ENCODE peak calls at places on chromosome 22, in ten cellular contexts. Z, Y, R, E, C, X, K, H, W and L are unnamed samples.

GRCh38 chr22:35589071-35589735 is 27.9 kb downstream of the MB start:
- DNase-seq in C (no peak), H (no peak), W (peak; percentile 57), K (no peak), X (no peak), E (no peak), R (no peak), Z (peak; percentile 80), Y (peak; percentile 22), L (no peak)

GRCh38 chr22:44975444-44976262 is 34.2 kb downstream of the PHF21B start:
- DNase-seq in E (peak; percentile 76), X (peak; percentile 98), Y (peak; percentile 77), R (peak; percentile 87), C (peak; percentile 97), Z (peak; percentile 70), W (peak; percentile 71), K (peak; percentile 91), H (peak; percentile 81), L (no peak)

GRCh38 chr22:43561421-43562178 is 149.8 kb downstream of the MPPED1 start:
- DNase-seq in Z (no peak), W (no peak), Y (no peak), K (no peak), E (no peak), C (no peak), H (no peak), R (no peak), X (no peak), L (no peak)

GRCh38 chr22:49929553-49929979 is 11.1 kb downstream of the CRELD2 start:
- DNase-seq in Y (peak; percentile 78), E (peak; percentile 81), W (no peak), X (peak; percentile 94), Z (peak; percentile 80), C (peak; percentile 81), H (peak; percentile 97), K (peak; percentile 77), R (no peak), L (no peak)

GRCh38 chr22:25782831-25783230 is 40.8 kb downstream of the MYO18B start:
- DNase-seq in H (no peak), Z (no peak), X (no peak), R (no peak), Y (no peak), K (no peak), C (no peak), W (no peak), E (no peak), L (no peak)

GRCh38 chr22:36374603-36375024 is 13.2 kb downstream of the MYH9 start:
- DNase-seq in H (no peak), W (peak; percentile 80), K (no peak), Y (peak; percentile 66), R (no peak), Z (no peak), E (peak; percentile 68), C (no peak), X (no peak), L (no peak)

GRCh38 chr22:42080287-42080686 is 787 bp downstream of the SMDT1 start:
- DNase-seq in C (peak; percentile 53), X (no peak), E (peak; percentile 55), Y (peak; percentile 53), K (no peak), W (no peak), R (peak; percentile 52), H (peak; percentile 82), Z (no peak), L (no peak)

GRCh38 chr22:48737461-48738203 is 1090.0 kb downstream of the BRD1 start:
- DNase-seq in Y (no peak), H (peak; percentile 63), K (no peak), W (no peak), Z (peak; percentile 48), E (no peak), R (no peak), C (no peak), X (no peak), L (peak; percentile 56)

GRCh38 chr22:40723396-40723933 is 44.2 kb downstream of the MCHR1 start:
- DNase-seq in C (peak; percentile 65), Y (no peak), E (no peak), H (no peak), R (no peak), X (no peak), K (no peak), Z (no peak), W (no peak), L (no peak)

GRCh38 chr22:24953294-24954113 is 988 bp downstream of the KIAA1671 start:
- DNase-seq in H (no peak), W (no peak), X (peak; percentile 57), Y (peak; percentile 58), C (peak; percentile 44), R (no peak), E (peak; percentile 64), Z (peak; percentile 69), K (no peak), L (no peak)

GRCh38 chr22:34829485-34829884 is 236.5 kb upstream of the ISX start:
- DNase-seq in H (no peak), Y (no peak), C (no peak), K (no peak), X (no peak), W (no peak), E (no peak), Z (no peak), R (no peak), L (no peak)

GRCh38 chr22:20524004-20524481 is 16.6 kb downstream of the MED15 start:
- DNase-seq in Y (no peak), K (peak; percentile 63), H (no peak), R (no peak), C (no peak), E (no peak), Z (no peak), X (no peak), W (no peak), L (no peak)

GRCh38 chr22:46752286-46752685 is 10.2 kb upstream of the TBC1D22A start:
- DNase-seq in E (no peak), C (no peak), Z (no peak), Y (no peak), X (no peak), R (no peak), H (no peak), W (no peak), K (no peak), L (no peak)

GRCh38 chr22:23225337-23225723 is 45.0 kb downstream of the BCR start:
- DNase-seq in H (peak; percentile 61), Y (no peak), K (peak; percentile 59), Z (no peak), X (no peak), W (no peak), C (no peak), R (no peak), E (no peak), L (no peak)
- H3K4me1 ChIP-seq in H (peaks cover 72% of the 10 kb centered on the region), Y (peaks cover 48% of the 10 kb centered on the region), K (peaks cover 56% of the 10 kb centered on the region), Z (peaks cover 46% of the 10 kb centered on the region), X (peaks cover 22% of the 10 kb centered on the region), W (peaks cover 11% of the 10 kb centered on the region), C (peaks cover 83% of the 10 kb centered on the region), R (peaks cover 7% of the 10 kb centered on the region), E (peaks cover 77% of the 10 kb centered on the region), L (peaks cover 41% of the 10 kb centered on the region)

DNA sequence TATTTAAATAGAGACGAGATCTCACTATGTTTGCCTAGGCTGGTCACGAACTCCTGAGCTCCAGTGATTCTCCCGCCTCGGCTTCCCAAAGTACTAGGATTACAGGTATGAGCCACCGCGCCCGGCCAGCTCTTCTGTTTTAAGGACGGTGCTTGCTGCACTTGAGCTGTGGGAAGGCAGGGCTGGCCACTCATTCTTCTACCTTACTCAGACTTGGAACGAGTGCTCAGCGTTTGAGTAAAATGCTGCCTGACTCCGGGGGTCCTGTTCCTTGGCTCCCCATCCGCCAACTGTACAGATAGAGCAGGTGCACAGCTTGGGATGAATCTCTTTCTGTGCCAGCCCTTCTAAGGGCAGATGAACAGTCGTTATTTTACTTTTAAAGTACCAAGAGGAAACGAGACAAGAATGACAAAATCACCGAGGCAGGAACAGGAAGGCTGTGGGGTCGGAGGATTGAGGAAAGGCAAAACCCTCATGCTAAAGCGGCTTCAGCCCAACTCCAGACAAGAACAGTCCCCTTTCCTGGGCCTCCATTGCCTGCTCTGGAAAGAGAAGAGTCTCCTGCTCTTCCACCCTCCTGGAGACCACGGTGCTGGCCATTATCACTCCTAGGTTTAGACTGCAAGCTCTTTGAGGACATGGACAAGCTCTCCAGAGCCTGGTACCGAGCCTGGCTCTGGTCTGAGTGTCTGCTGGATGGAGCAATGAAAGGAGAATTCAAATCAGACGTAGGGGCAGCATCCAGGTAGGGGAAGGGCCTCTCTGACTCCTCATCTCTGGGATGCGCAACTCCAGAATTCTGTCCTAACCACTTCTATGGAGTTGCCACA is 1.0 kb upstream of the SUN2 start:
- DNase-seq in H (peak; percentile 83), Z (no peak), K (no peak), X (no peak), R (no peak), C (no peak), W (no peak), Y (peak; percentile 21), E (no peak), L (no peak)
- H3K27ac ChIP-seq in H (peak overlapping the region; percentile 94), Z (peak overlapping the region; percentile 97), K (peak overlapping the region; percentile 86), X (no peak overlapping the region), R (peak overlapping the region; percentile 97), C (no peak overlapping the region), W (peak overlapping the region; percentile 99), Y (peak overlapping the region; percentile 93), E (peak overlapping the region; percentile 94), L (peak overlapping the region; percentile 99)

GRCh38 chr22:17065433-17065832 is 19.4 kb upstream of the IL17RA start:
- DNase-seq in X (peak; percentile 10), H (no peak), K (no peak), C (no peak), W (no peak), Y (no peak), Z (no peak), E (peak; percentile 47), R (no peak), L (no peak)
- TF ChIP-seq POLR2AphosphoS5 in X (no peak), H (no peak), K (no peak), C (no peak), W (no peak), Y (no peak), Z (no peak), E (no peak), R (no peak), L (no peak)

GRCh38 chr22:22711532-22711913 is 67.1 kb downstream of the GGTLC2 start:
- DNase-seq in K (no peak), C (no peak), E (no peak), Z (no peak), W (no peak), H (no peak), R (no peak), X (no peak), Y (no peak), L (no peak)
- H3K4me1 ChIP-seq in K (no peaks in the 10 kb centered on the region), C (no peaks in the 10 kb centered on the region), E (no peaks in the 10 kb centered on the region), Z (no peaks in the 10 kb centered on the region), W (no peaks in the 10 kb centered on the region), H (peaks cover 32% of the 10 kb centered on the region), R (no peaks in the 10 kb centered on the region), X (no peaks in the 10 kb centered on the region), Y (no peaks in the 10 kb centered on the region), L (no peaks in the 10 kb centered on the region)

GRCh38 chr22:23743303-23743705 is 7.6 kb downstream of the ZNF70 start:
- DNase-seq in X (no peak), Y (no peak), R (no peak), C (no peak), H (no peak), E (no peak), Z (no peak), W (no peak), K (no peak), L (no peak)
- H3K27ac ChIP-seq in X (no peak overlapping the region), Y (no peak overlapping the region), R (no peak overlapping the region), C (no peak overlapping the region), H (no peak overlapping the region), E (no peak overlapping the region), Z (no peak overlapping the region), W (no peak overlapping the region), K (no peak overlapping the region), L (no peak overlapping the region)